ENCODE peak calls at places on chromosomes 13 and 19, in four cellular contexts. One of them, this sample, is unnamed.

GRCh38 chr13:98315466-98315865 is 138.4 kb upstream of the RNF113B start:
- DNase-seq in WERI-Rb-1: peak; percentile 75
- DNase-seq in ascending aorta: no peak
- DNase-seq in B cell: no peak
- DNase-seq in this sample: no peak

GRCh38 chr19:4754248-4754647 is 30.6 kb upstream of the DPP9 start:
- DNase-seq in WERI-Rb-1: no peak
- DNase-seq in B cell: no peak
- DNase-seq in ascending aorta: no peak
- DNase-seq in this sample: no peak

GRCh38 chr19:56350416-56351045 is 35.9 kb upstream of the ZSCAN5A start:
- DNase-seq in B cell: peak; percentile 66
- DNase-seq in WERI-Rb-1: peak; percentile 46
- DNase-seq in ascending aorta: no peak
- DNase-seq in this sample: peak; percentile 37

GRCh38 chr13:38863536-38863935 is 127.1 kb downstream of the STOML3 start:
- DNase-seq in WERI-Rb-1: no peak
- DNase-seq in ascending aorta: no peak
- DNase-seq in B cell: no peak
- DNase-seq in this sample: no peak

GRCh38 chr13:31631071-31631470 is 108.3 kb upstream of the RXFP2 start:
- DNase-seq in ascending aorta: no peak
- DNase-seq in WERI-Rb-1: no peak
- DNase-seq in B cell: no peak
- DNase-seq in this sample: no peak

GRCh38 chr13:19179916-19180315 is 1.7 kb downstream of the TUBA3C start:
- DNase-seq in WERI-Rb-1: no peak
- DNase-seq in ascending aorta: no peak
- DNase-seq in B cell: no peak
- DNase-seq in this sample: peak; percentile 5

GRCh38 chr13:71865858-71866172 is 1.2 kb downstream of the DACH1 start:
- DNase-seq in B cell: no peak
- DNase-seq in WERI-Rb-1: peak; percentile 25
- DNase-seq in ascending aorta: no peak
- DNase-seq in this sample: peak; percentile 14

GRCh38 chr19:16623066-16623465 is 4.9 kb downstream of the MED26 start:
- DNase-seq in ascending aorta: no peak
- DNase-seq in WERI-Rb-1: no peak
- DNase-seq in B cell: no peak
- DNase-seq in this sample: no peak

GRCh38 chr19:3007975-3008374 is 21.1 kb downstream of the TLE2 start:
- DNase-seq in ascending aorta: no peak
- DNase-seq in B cell: no peak
- DNase-seq in WERI-Rb-1: no peak
- DNase-seq in this sample: no peak

GRCh38 chr13:51041126-51041525 is 69.9 kb downstream of the C13orf42 start:
- DNase-seq in WERI-Rb-1: no peak
- DNase-seq in ascending aorta: no peak
- DNase-seq in B cell: no peak
- DNase-seq in this sample: no peak

GRCh38 chr19:2527171-2527570 is 51.2 kb downstream of the GADD45B start:
- DNase-seq in ascending aorta: no peak
- DNase-seq in WERI-Rb-1: no peak
- DNase-seq in B cell: no peak
- DNase-seq in this sample: no peak

GRCh38 chr13:95921485-95921884 is 131.7 kb downstream of the UGGT2 start:
- DNase-seq in B cell: no peak
- DNase-seq in ascending aorta: no peak
- DNase-seq in WERI-Rb-1: no peak
- DNase-seq in this sample: no peak

GRCh38 chr13:98707309-98707999 is 45.0 kb downstream of the SLC15A1 start:
- DNase-seq in B cell: no peak
- DNase-seq in ascending aorta: no peak
- DNase-seq in WERI-Rb-1: no peak
- DNase-seq in this sample: no peak

GRCh38 chr13:39463611-39464010 is 139.4 kb downstream of the LHFPL6 start:
- DNase-seq in WERI-Rb-1: no peak
- DNase-seq in B cell: no peak
- DNase-seq in ascending aorta: no peak
- DNase-seq in this sample: no peak

GRCh38 chr19:45443462-45444317 is 20.0 kb upstream of the ERCC1 start:
- DNase-seq in ascending aorta: peak; percentile 95
- DNase-seq in B cell: peak; percentile 80
- DNase-seq in WERI-Rb-1: peak; percentile 96
- DNase-seq in this sample: peak; percentile 69

GRCh38 chr13:113758651-113759524 is at the start of gene TMEM255B:
- DNase-seq in ascending aorta: peak; percentile 33
- DNase-seq in B cell: peak; percentile 81
- DNase-seq in WERI-Rb-1: peak; percentile 94
- DNase-seq in this sample: peak; percentile 92

GRCh38 chr19:33734913-33735312 is 61.8 kb upstream of the KCTD15 start:
- DNase-seq in ascending aorta: no peak
- DNase-seq in WERI-Rb-1: no peak
- DNase-seq in B cell: no peak
- DNase-seq in this sample: no peak

GRCh38 chr19:8206147-8207087 is 2.8 kb upstream of the CERS4 start:
- DNase-seq in WERI-Rb-1: no peak
- DNase-seq in ascending aorta: no peak
- DNase-seq in B cell: no peak
- DNase-seq in this sample: no peak

GRCh38 chr19:1110809-1111640 is 7.2 kb downstream of the GPX4 start:
- DNase-seq in WERI-Rb-1: no peak
- DNase-seq in ascending aorta: no peak
- DNase-seq in B cell: no peak
- DNase-seq in this sample: no peak

GRCh38 chr13:65653548-65654078 is 1576.5 kb downstream of the PCDH9 start:
- DNase-seq in B cell: no peak
- DNase-seq in WERI-Rb-1: no peak
- DNase-seq in ascending aorta: no peak
- DNase-seq in this sample: no peak

GRCh38 chr19:7917292-7918061 is 2.7 kb upstream of the SNAPC2 start:
- DNase-seq in ascending aorta: no peak
- DNase-seq in B cell: peak; percentile 79
- DNase-seq in WERI-Rb-1: peak; percentile 28
- DNase-seq in this sample: peak; percentile 58

GRCh38 chr19:5943623-5944022 is 29.6 kb downstream of the CAPS start:
- DNase-seq in WERI-Rb-1: no peak
- DNase-seq in B cell: no peak
- DNase-seq in ascending aorta: no peak
- DNase-seq in this sample: no peak

GRCh38 chr13:29284726-29285125 is 310.8 kb downstream of the SLC7A1 start:
- DNase-seq in WERI-Rb-1: no peak
- DNase-seq in ascending aorta: no peak
- DNase-seq in B cell: no peak
- DNase-seq in this sample: no peak

GRCh38 chr13:32720026-32720425 is 133.8 kb downstream of the PDS5B start:
- DNase-seq in WERI-Rb-1: no peak
- DNase-seq in B cell: no peak
- DNase-seq in ascending aorta: no peak
- DNase-seq in this sample: no peak

GRCh38 chr19:34579281-34580054 is 97.5 kb downstream of the SCGB2B2 start:
- DNase-seq in ascending aorta: no peak
- DNase-seq in WERI-Rb-1: no peak
- DNase-seq in B cell: no peak
- DNase-seq in this sample: no peak

GRCh38 chr19:1860133-1860775 is 3.1 kb downstream of the KLF16 start:
- DNase-seq in B cell: peak; percentile 63
- DNase-seq in ascending aorta: no peak
- DNase-seq in WERI-Rb-1: peak; percentile 67
- DNase-seq in this sample: peak; percentile 44

GRCh38 chr19:46537136-46538097 is 41.8 kb upstream of the PNMA8B start:
- DNase-seq in WERI-Rb-1: peak; percentile 64
- DNase-seq in B cell: peak; percentile 75
- DNase-seq in ascending aorta: no peak
- DNase-seq in this sample: peak; percentile 58

GRCh38 chr19:40057166-40057565 is 1.1 kb upstream of the ZNF780B start:
- DNase-seq in B cell: no peak
- DNase-seq in WERI-Rb-1: no peak
- DNase-seq in ascending aorta: no peak
- DNase-seq in this sample: no peak

GRCh38 chr19:24159707-24160106 is 72.7 kb downstream of the ZNF254 start:
- DNase-seq in B cell: no peak
- DNase-seq in WERI-Rb-1: peak; percentile 11
- DNase-seq in ascending aorta: no peak
- DNase-seq in this sample: no peak

GRCh38 chr13:46369506-46370268 is 17.4 kb downstream of the RUBCNL start:
- DNase-seq in B cell: peak; percentile 53
- DNase-seq in ascending aorta: no peak
- DNase-seq in WERI-Rb-1: no peak
- DNase-seq in this sample: no peak

GRCh38 chr19:7874080-7874856 is at the start of gene PRR36:
- DNase-seq in B cell: no peak
- DNase-seq in ascending aorta: no peak
- DNase-seq in WERI-Rb-1: peak; percentile 90
- DNase-seq in this sample: no peak

GRCh38 chr13:32415019-32415418 is 12.9 kb downstream of the N4BP2L1 start:
- DNase-seq in B cell: peak; percentile 17
- DNase-seq in WERI-Rb-1: peak; percentile 21
- DNase-seq in ascending aorta: no peak
- DNase-seq in this sample: no peak

GRCh38 chr13:80010846-80011245 is 330.1 kb downstream of the SPRY2 start:
- DNase-seq in B cell: no peak
- DNase-seq in WERI-Rb-1: no peak
- DNase-seq in ascending aorta: no peak
- DNase-seq in this sample: no peak

GRCh38 chr19:47779524-47780214 is 1.2 kb downstream of the SELENOW start:
- DNase-seq in WERI-Rb-1: no peak
- DNase-seq in B cell: no peak
- DNase-seq in ascending aorta: peak; percentile 45
- DNase-seq in this sample: no peak

DNA sequence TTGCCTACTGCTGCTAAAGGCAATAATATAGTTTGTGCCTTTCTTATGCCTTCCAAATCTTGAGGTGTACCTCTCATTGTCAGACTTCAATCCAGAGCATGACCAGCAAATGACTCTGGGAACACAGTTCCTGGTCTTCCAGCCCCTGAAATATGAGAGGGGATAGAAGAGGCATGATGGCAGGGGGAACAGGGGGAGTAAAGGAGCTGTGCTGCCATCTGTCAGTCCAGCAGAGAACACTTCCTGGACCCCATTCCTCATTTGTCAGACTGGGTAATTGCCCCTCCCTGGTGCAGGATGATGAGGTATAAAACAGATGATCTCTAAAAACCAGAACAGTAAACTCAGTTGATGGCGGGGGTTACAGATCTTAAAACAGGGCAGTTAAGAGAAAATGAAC is 618.7 kb downstream of the DIAPH3 start:
- DNase-seq in B cell: no peak
- DNase-seq in ascending aorta: no peak
- DNase-seq in WERI-Rb-1: peak; percentile 8
- DNase-seq in this sample: no peak
- TF ChIP-seq CTCF in B cell: no peak
- TF ChIP-seq CTCF in ascending aorta: no peak
- TF ChIP-seq CTCF in WERI-Rb-1: peak; percentile 42
- TF ChIP-seq CTCF in this sample: no peak

GRCh38 chr13:111038887-111039286 is 76.2 kb upstream of the ARHGEF7 start:
- DNase-seq in B cell: no peak
- DNase-seq in ascending aorta: no peak
- DNase-seq in WERI-Rb-1: no peak
- DNase-seq in this sample: no peak

GRCh38 chr13:111035861-111036260 is 79.2 kb upstream of the ARHGEF7 start:
- DNase-seq in B cell: no peak
- DNase-seq in ascending aorta: no peak
- DNase-seq in WERI-Rb-1: no peak
- DNase-seq in this sample: no peak

GRCh38 chr13:111036665-111037064 is 78.4 kb upstream of the ARHGEF7 start:
- DNase-seq in WERI-Rb-1: no peak
- DNase-seq in B cell: no peak
- DNase-seq in ascending aorta: no peak
- DNase-seq in this sample: no peak

GRCh38 chr13:111039735-111040134 is 75.4 kb upstream of the ARHGEF7 start:
- DNase-seq in B cell: no peak
- DNase-seq in ascending aorta: no peak
- DNase-seq in WERI-Rb-1: no peak
- DNase-seq in this sample: no peak

DNA sequence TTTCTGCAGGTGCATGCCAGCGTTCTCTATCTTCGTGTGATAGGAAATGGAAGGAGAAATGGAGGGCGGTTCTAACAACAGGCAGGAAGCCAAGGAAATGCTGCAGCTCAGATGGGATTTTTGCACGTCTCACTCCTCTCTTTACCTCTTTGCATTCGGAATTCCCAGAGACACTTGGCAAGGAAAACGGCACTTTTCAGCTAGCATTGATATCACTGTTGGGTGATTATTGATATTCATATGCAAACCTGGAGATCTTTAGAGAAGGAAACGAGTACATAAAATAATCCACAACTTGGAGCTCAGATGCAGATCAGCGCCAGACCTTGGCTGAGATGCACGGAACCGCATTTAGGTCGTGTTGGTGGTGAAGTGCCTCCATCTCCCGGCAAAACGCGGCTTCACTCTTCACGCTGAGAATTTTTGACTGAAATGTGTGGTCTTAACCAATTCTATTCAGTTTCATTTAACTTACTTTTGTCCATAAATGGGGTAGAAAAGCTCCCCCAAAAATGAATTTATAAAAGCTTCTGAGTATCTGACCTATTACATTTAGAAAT is 77.2 kb upstream of the ARHGEF7 start:
- DNase-seq in WERI-Rb-1: no peak
- DNase-seq in ascending aorta: no peak
- DNase-seq in B cell: no peak
- DNase-seq in this sample: no peak
- TF ChIP-seq CTCF in WERI-Rb-1: no peak
- TF ChIP-seq CTCF in ascending aorta: no peak
- TF ChIP-seq CTCF in B cell: no peak
- TF ChIP-seq CTCF in this sample: no peak

GRCh38 chr19:31676271-31677004 is 327.2 kb upstream of the TSHZ3 start:
- DNase-seq in ascending aorta: no peak
- DNase-seq in B cell: no peak
- DNase-seq in WERI-Rb-1: peak; percentile 63
- DNase-seq in this sample: no peak
- TF ChIP-seq CTCF in ascending aorta: no peak
- TF ChIP-seq CTCF in B cell: no peak
- TF ChIP-seq CTCF in WERI-Rb-1: peak; percentile 83
- TF ChIP-seq CTCF in this sample: no peak

DNA sequence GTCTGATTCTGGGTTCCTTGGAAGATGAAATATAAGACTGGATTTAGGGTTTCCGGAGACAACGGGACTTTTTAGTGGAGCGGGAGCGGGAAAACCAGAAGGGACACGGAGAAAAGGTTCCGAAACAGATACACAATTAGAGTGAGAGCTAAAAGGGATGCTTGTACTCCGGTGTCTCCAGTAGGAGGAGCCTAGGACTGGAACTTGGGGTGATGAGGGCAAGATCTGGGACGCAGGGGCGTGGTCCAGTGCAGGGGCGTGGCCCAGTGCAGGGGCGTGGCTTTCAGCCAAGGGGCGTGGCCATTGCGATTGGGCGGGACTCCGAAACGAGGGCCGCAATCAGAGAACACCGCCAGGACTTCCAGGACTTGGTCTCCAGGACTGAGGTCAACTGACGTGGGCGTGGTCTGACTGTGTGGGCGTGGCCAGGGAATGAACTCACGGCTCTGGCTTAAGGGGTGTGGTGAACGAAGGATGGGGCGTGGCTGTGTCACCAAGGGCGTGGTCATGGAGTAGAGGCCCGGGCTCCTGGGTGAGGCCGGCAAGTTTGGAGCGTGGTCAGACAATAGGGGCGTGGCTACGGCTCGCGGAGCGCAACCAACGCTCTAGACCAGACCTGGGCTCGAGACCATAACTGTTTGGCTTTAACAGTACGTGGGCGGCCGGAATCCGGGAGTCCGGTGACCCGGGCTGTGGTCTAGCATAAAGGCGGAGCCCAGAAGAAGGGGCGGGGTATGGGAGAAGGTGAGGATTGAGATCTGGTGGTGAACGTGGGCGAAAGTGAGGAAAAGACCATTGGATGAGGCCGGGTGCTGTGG is at the start of gene DKKL1:
- DNase-seq in B cell: peak; percentile 91
- DNase-seq in WERI-Rb-1: peak; percentile 84
- DNase-seq in ascending aorta: peak; percentile 98
- DNase-seq in this sample: peak; percentile 91
- TF ChIP-seq CTCF in B cell: no peak
- TF ChIP-seq CTCF in WERI-Rb-1: peak; percentile 13
- TF ChIP-seq CTCF in ascending aorta: no peak
- TF ChIP-seq CTCF in this sample: no peak

This sample was measured in GM10248.